ENCODE peak calls at places on chromosomes 5 and 9, in seven cellular contexts. One of them, this sample, is unnamed.

GRCh38 chr5:43661102-43661501 is 58.1 kb downstream of the NNT start:
- DNase-seq in Kasumi-1: peak; percentile 60
- DNase-seq in glutamatergic neuron: no peak
- DNase-seq in NCI-H1105: no peak
- DNase-seq in AG08396: no peak
- DNase-seq in GM04504: no peak
- DNase-seq in foreskin fibroblast: no peak
- DNase-seq in this sample: no peak

GRCh38 chr9:117180896-117181456 is 233.9 kb downstream of the ASTN2 start:
- DNase-seq in foreskin fibroblast: no peak
- DNase-seq in Kasumi-1: no peak
- DNase-seq in glutamatergic neuron: no peak
- DNase-seq in AG08396: no peak
- DNase-seq in GM04504: no peak
- DNase-seq in NCI-H1105: no peak
- DNase-seq in this sample: no peak

GRCh38 chr5:154756203-154756870 is 1.2 kb downstream of the LARP1 start:
- DNase-seq in glutamatergic neuron: peak; percentile 61
- DNase-seq in GM04504: no peak
- DNase-seq in NCI-H1105: no peak
- DNase-seq in AG08396: peak; percentile 58
- DNase-seq in Kasumi-1: no peak
- DNase-seq in foreskin fibroblast: no peak
- DNase-seq in this sample: peak; percentile 17

GRCh38 chr9:71003346-71003745 is 118.1 kb downstream of the TRPM3 start:
- DNase-seq in NCI-H1105: no peak
- DNase-seq in glutamatergic neuron: no peak
- DNase-seq in AG08396: no peak
- DNase-seq in GM04504: no peak
- DNase-seq in foreskin fibroblast: no peak
- DNase-seq in Kasumi-1: no peak
- DNase-seq in this sample: no peak

GRCh38 chr9:120730661-120731514 is 16.6 kb upstream of the MEGF9 start:
- DNase-seq in AG08396: peak; percentile 80
- DNase-seq in Kasumi-1: no peak
- DNase-seq in NCI-H1105: no peak
- DNase-seq in GM04504: peak; percentile 57
- DNase-seq in foreskin fibroblast: peak; percentile 88
- DNase-seq in glutamatergic neuron: peak; percentile 43
- DNase-seq in this sample: no peak

GRCh38 chr5:113081881-113082546 is 105.4 kb downstream of the DCP2 start:
- DNase-seq in glutamatergic neuron: no peak
- DNase-seq in NCI-H1105: no peak
- DNase-seq in foreskin fibroblast: peak; percentile 86
- DNase-seq in Kasumi-1: no peak
- DNase-seq in GM04504: peak; percentile 54
- DNase-seq in AG08396: peak; percentile 78
- DNase-seq in this sample: no peak

GRCh38 chr9:2623046-2623865 is 1.7 kb downstream of the VLDLR start:
- DNase-seq in GM04504: no peak
- DNase-seq in Kasumi-1: no peak
- DNase-seq in glutamatergic neuron: peak; percentile 51
- DNase-seq in AG08396: peak; percentile 53
- DNase-seq in NCI-H1105: peak; percentile 13
- DNase-seq in foreskin fibroblast: peak; percentile 26
- DNase-seq in this sample: no peak

GRCh38 chr5:109105631-109106267 is 304.0 kb downstream of the PJA2 start:
- DNase-seq in AG08396: peak; percentile 38
- DNase-seq in glutamatergic neuron: no peak
- DNase-seq in NCI-H1105: no peak
- DNase-seq in foreskin fibroblast: peak; percentile 86
- DNase-seq in GM04504: peak; percentile 86
- DNase-seq in Kasumi-1: no peak
- DNase-seq in this sample: no peak

GRCh38 chr5:138952962-138953361 is 77.8 kb upstream of the LRRTM2 start:
- DNase-seq in GM04504: no peak
- DNase-seq in AG08396: no peak
- DNase-seq in foreskin fibroblast: no peak
- DNase-seq in Kasumi-1: no peak
- DNase-seq in NCI-H1105: no peak
- DNase-seq in glutamatergic neuron: no peak
- DNase-seq in this sample: no peak

GRCh38 chr5:169174923-169175322 is 126.0 kb downstream of the SLIT3 start:
- DNase-seq in AG08396: no peak
- DNase-seq in glutamatergic neuron: no peak
- DNase-seq in Kasumi-1: no peak
- DNase-seq in GM04504: no peak
- DNase-seq in NCI-H1105: no peak
- DNase-seq in foreskin fibroblast: no peak
- DNase-seq in this sample: no peak

GRCh38 chr5:10214036-10214435 is 35.7 kb downstream of the ATPSCKMT start:
- DNase-seq in AG08396: no peak
- DNase-seq in GM04504: no peak
- DNase-seq in glutamatergic neuron: no peak
- DNase-seq in foreskin fibroblast: no peak
- DNase-seq in NCI-H1105: no peak
- DNase-seq in Kasumi-1: no peak
- DNase-seq in this sample: no peak

GRCh38 chr5:147675168-147675567 is 107.4 kb downstream of the JAKMIP2 start:
- DNase-seq in glutamatergic neuron: no peak
- DNase-seq in GM04504: no peak
- DNase-seq in foreskin fibroblast: no peak
- DNase-seq in Kasumi-1: no peak
- DNase-seq in AG08396: no peak
- DNase-seq in NCI-H1105: no peak
- DNase-seq in this sample: no peak

GRCh38 chr9:127862075-127863011 is 7.9 kb upstream of the ENG start:
- DNase-seq in glutamatergic neuron: no peak
- DNase-seq in Kasumi-1: peak; percentile 92
- DNase-seq in NCI-H1105: no peak
- DNase-seq in foreskin fibroblast: no peak
- DNase-seq in AG08396: no peak
- DNase-seq in GM04504: no peak
- DNase-seq in this sample: no peak

GRCh38 chr5:125012727-125013451 is 266.4 kb upstream of the ZNF608 start:
- DNase-seq in foreskin fibroblast: no peak
- DNase-seq in glutamatergic neuron: no peak
- DNase-seq in GM04504: no peak
- DNase-seq in NCI-H1105: no peak
- DNase-seq in AG08396: no peak
- DNase-seq in Kasumi-1: no peak
- DNase-seq in this sample: no peak

GRCh38 chr5:158451203-158451982 is 592.4 kb upstream of the CLINT1 start:
- DNase-seq in Kasumi-1: no peak
- DNase-seq in foreskin fibroblast: peak; percentile 72
- DNase-seq in NCI-H1105: no peak
- DNase-seq in glutamatergic neuron: no peak
- DNase-seq in AG08396: no peak
- DNase-seq in GM04504: no peak
- DNase-seq in this sample: no peak

GRCh38 chr5:128896675-128897074 is 68.6 kb upstream of the SLC27A6 start:
- DNase-seq in AG08396: no peak
- DNase-seq in glutamatergic neuron: no peak
- DNase-seq in GM04504: no peak
- DNase-seq in Kasumi-1: no peak
- DNase-seq in NCI-H1105: no peak
- DNase-seq in foreskin fibroblast: no peak
- DNase-seq in this sample: no peak

GRCh38 chr5:761206-761771 is 23.2 kb downstream of the ZDHHC11B start:
- DNase-seq in AG08396: no peak
- DNase-seq in NCI-H1105: no peak
- DNase-seq in GM04504: no peak
- DNase-seq in foreskin fibroblast: no peak
- DNase-seq in Kasumi-1: no peak
- DNase-seq in glutamatergic neuron: no peak
- DNase-seq in this sample: no peak

GRCh38 chr5:87120518-87121314 is 147.0 kb upstream of the RASA1 start:
- DNase-seq in glutamatergic neuron: no peak
- DNase-seq in AG08396: peak; percentile 47
- DNase-seq in Kasumi-1: peak; percentile 32
- DNase-seq in NCI-H1105: no peak
- DNase-seq in GM04504: peak; percentile 76
- DNase-seq in foreskin fibroblast: peak; percentile 79
- DNase-seq in this sample: no peak

GRCh38 chr9:117081641-117082317 is 333.1 kb downstream of the ASTN2 start:
- DNase-seq in Kasumi-1: no peak
- DNase-seq in GM04504: no peak
- DNase-seq in NCI-H1105: no peak
- DNase-seq in foreskin fibroblast: no peak
- DNase-seq in AG08396: no peak
- DNase-seq in glutamatergic neuron: no peak
- DNase-seq in this sample: no peak

GRCh38 chr9:85511746-85512145 is 230.0 kb downstream of the AGTPBP1 start:
- DNase-seq in foreskin fibroblast: no peak
- DNase-seq in NCI-H1105: no peak
- DNase-seq in AG08396: no peak
- DNase-seq in Kasumi-1: no peak
- DNase-seq in GM04504: no peak
- DNase-seq in glutamatergic neuron: no peak
- DNase-seq in this sample: no peak

GRCh38 chr9:22010881-22011625 is 1.9 kb upstream of the CDKN2B start:
- DNase-seq in NCI-H1105: no peak
- DNase-seq in GM04504: no peak
- DNase-seq in AG08396: no peak
- DNase-seq in glutamatergic neuron: no peak
- DNase-seq in foreskin fibroblast: peak; percentile 30
- DNase-seq in Kasumi-1: peak; percentile 1
- DNase-seq in this sample: no peak

GRCh38 chr5:146025108-146025507 is 80.3 kb downstream of the PLAC8L1 start:
- DNase-seq in glutamatergic neuron: no peak
- DNase-seq in GM04504: no peak
- DNase-seq in AG08396: no peak
- DNase-seq in NCI-H1105: no peak
- DNase-seq in Kasumi-1: no peak
- DNase-seq in foreskin fibroblast: no peak
- DNase-seq in this sample: no peak

This sample was measured in T-helper 17 cell.